ENCODE peak calls at places on chromosome 1, in nine cellular contexts. X is activated effector memory CD4-positive, alpha-beta T cell treated with Interleukin-2 at 50 U/mL for 16 hours; I is GM20000; K is left colon; R is activated CD4-positive, alpha-beta T cell treated with anti-CD3 and anti-CD28 coated beads for 36 hours; H is GM23248; E is stimulated activated CD8-positive, alpha-beta memory T cell treated with anti-CD3 and anti-CD28 coated beads, Interleukin-2, amount 100 ng/mL, for 48 hours; O is GM18507; L is cardiac fibroblast. U is an unnamed sample.

GRCh38 chr1:67980028-67980427 is 70.4 kb downstream of the DIRAS3 start:
- DNase-seq in X (no peak), I (no peak), K (no peak), R (no peak), H (peak), E (no peak), O (no peak), L (peak), U (peak)

GRCh38 chr1:200118779-200119505 is 91.4 kb downstream of the NR5A2 start:
- DNase-seq in X (no peak), I (no peak), K (no peak), R (no peak), H (no peak), E (no peak), O (peak), L (no peak), U (no peak)

GRCh38 chr1:211620097-211620496 is 41.1 kb upstream of the SLC30A1 start:
- DNase-seq in X (no peak), I (no peak), K (no peak), R (no peak), H (no peak), E (no peak), O (no peak), L (no peak), U (no peak)

GRCh38 chr1:179714159-179714558 is 28.9 kb upstream of the FAM163A start:
- DNase-seq in X (no peak), I (no peak), K (no peak), R (no peak), H (no peak), E (no peak), O (no peak), L (no peak), U (no peak)

GRCh38 chr1:93471911-93472310 is 24.0 kb downstream of the FNBP1L start:
- DNase-seq in X (no peak), I (no peak), K (no peak), R (no peak), H (peak), E (no peak), O (no peak), L (peak), U (peak)

GRCh38 chr1:202858789-202859414 is 30.0 kb downstream of the RABIF start:
- DNase-seq in X (no peak), I (no peak), K (no peak), R (no peak), H (peak), E (no peak), O (no peak), L (no peak), U (no peak)

GRCh38 chr1:8142955-8143629 is 117.0 kb upstream of the ERRFI1 start:
- DNase-seq in X (no peak), I (no peak), K (no peak), R (no peak), H (no peak), E (no peak), O (no peak), L (no peak), U (no peak)

GRCh38 chr1:43253173-43253572 is 16.6 kb upstream of the TMEM125 start:
- DNase-seq in X (no peak), I (no peak), K (no peak), R (no peak), H (no peak), E (no peak), O (no peak), L (no peak), U (no peak)

GRCh38 chr1:65658122-65658521 is 134.6 kb upstream of the PDE4B start:
- DNase-seq in X (no peak), I (no peak), K (no peak), R (peak), H (peak), E (no peak), O (no peak), L (peak), U (peak)

GRCh38 chr1:216331211-216331610 is 92.0 kb downstream of the USH2A start:
- DNase-seq in X (no peak), I (no peak), K (no peak), R (no peak), H (no peak), E (no peak), O (no peak), L (no peak), U (no peak)

GRCh38 chr1:53142226-53142853 is at the start of gene SLC1A7:
- DNase-seq in X (no peak), I (no peak), K (no peak), R (no peak), H (no peak), E (no peak), O (no peak), L (no peak), U (no peak)

U was measured in PC-3.